ENCODE peak calls at places on chromosome X, in four cellular contexts. P is GM12878, X is HepG2, I is K562. R is an unnamed sample.

GRCh38 chrX:131752493-131753198 is 208.8 kb downstream of the OR13H1 start:
- DNase-seq in X (no peak), I (no peak), P (peak), R (no peak)

GRCh38 chrX:24146283-24146865 is 3.2 kb upstream of the ZFX start:
- DNase-seq in I (no peak), X (no peak), P (no peak), R (no peak)

GRCh38 chrX:106247162-106247561 is 79.1 kb downstream of the PWWP3B start:
- DNase-seq in P (no peak), X (no peak), I (no peak), R (no peak)

GRCh38 chrX:10173331-10173900 is 16.6 kb downstream of the CLCN4 start:
- DNase-seq in P (no peak), I (peak), X (no peak), R (peak)

GRCh38 chrX:108271397-108271787 is 166.8 kb downstream of the COL4A6 start:
- DNase-seq in P (no peak), I (no peak), X (no peak), R (no peak)

GRCh38 chrX:113392355-113392754 is 551.7 kb upstream of the AMOT start:
- DNase-seq in P (no peak), I (no peak), X (no peak), R (no peak)

GRCh38 chrX:7263961-7264360 is 116.0 kb upstream of the PUDP start:
- DNase-seq in X (no peak), P (no peak), I (no peak), R (no peak)

GRCh38 chrX:86148594-86148993 is 343 bp downstream of the DACH2 start:
- DNase-seq in I (no peak), X (no peak), P (no peak), R (peak)

GRCh38 chrX:116873678-116874077 is 410.9 kb upstream of the CT83 start:
- DNase-seq in P (no peak), X (no peak), I (no peak), R (no peak)

GRCh38 chrX:104013158-104013557 is 350 bp downstream of the H2BW1 start:
- DNase-seq in X (no peak), I (no peak), P (no peak), R (no peak)

GRCh38 chrX:110145854-110146253 is 142.9 kb downstream of the TMEM164 start:
- DNase-seq in P (no peak), I (peak), X (no peak), R (peak)

GRCh38 chrX:54089191-54089590 is 44.9 kb upstream of the PHF8 start:
- DNase-seq in P (no peak), I (no peak), X (no peak), R (no peak)

GRCh38 chrX:22060952-22061351 is 28.8 kb downstream of the PHEX start:
- DNase-seq in I (no peak), P (no peak), X (no peak), R (no peak)

GRCh38 chrX:130378008-130378669 is 7.3 kb downstream of the GPR119 start:
- DNase-seq in X (no peak), I (no peak), P (no peak), R (no peak)

GRCh38 chrX:39174761-39175417 is 373.6 kb downstream of the MID1IP1 start:
- DNase-seq in I (no peak), X (no peak), P (no peak), R (no peak)

GRCh38 chrX:3748052-3748559 is 34.7 kb upstream of the PRKX start:
- DNase-seq in X (no peak), P (no peak), I (no peak), R (no peak)

GRCh38 chrX:131025336-131025735 is 32.8 kb upstream of the ARHGAP36 start:
- DNase-seq in P (no peak), I (no peak), X (peak), R (no peak)

GRCh38 chrX:56729152-56729557 is at the start of gene NBDY:
- DNase-seq in X (no peak), I (peak), P (no peak), R (peak)

GRCh38 chrX:43643662-43644061 is 12.4 kb upstream of the MAOA start:
- DNase-seq in I (no peak), X (no peak), P (no peak), R (no peak)

GRCh38 chrX:150436200-150436599 is 73.1 kb downstream of the MAMLD1 start:
- DNase-seq in P (no peak), X (no peak), I (no peak), R (no peak)

GRCh38 chrX:14420876-14421275 is 108.5 kb upstream of the GLRA2 start:
- DNase-seq in I (no peak), P (no peak), X (no peak), R (no peak)

GRCh38 chrX:65920620-65921019 is 119.3 kb downstream of the VSIG4 start:
- DNase-seq in P (no peak), I (no peak), X (no peak), R (no peak)

GRCh38 chrX:109472939-109473713 is 8.8 kb downstream of the GUCY2F start:
- DNase-seq in I (no peak), X (peak), P (no peak), R (peak)

GRCh38 chrX:111641969-111642368 is 39.0 kb upstream of the ALG13 start:
- DNase-seq in I (no peak), P (no peak), X (no peak), R (no peak)

GRCh38 chrX:133531012-133531411 is 115.7 kb upstream of the GPC4 start:
- DNase-seq in X (no peak), P (no peak), I (no peak), R (no peak)

GRCh38 chrX:141760761-141761160 is 62.2 kb upstream of the SPANXD start:
- DNase-seq in I (no peak), X (no peak), P (no peak), R (no peak)

GRCh38 chrX:68571292-68572256 is 72.7 kb downstream of the YIPF6 start:
- DNase-seq in P (peak), I (peak), X (no peak), R (no peak)

GRCh38 chrX:146278381-146278780 is 460.8 kb downstream of the SLITRK2 start:
- DNase-seq in P (no peak), I (no peak), X (no peak), R (no peak)

GRCh38 chrX:25020391-25021131 is 4.8 kb upstream of the ARX start:
- DNase-seq in I (peak), P (no peak), X (no peak), R (peak)

GRCh38 chrX:17030092-17030491 is 83.6 kb downstream of the REPS2 start:
- DNase-seq in X (no peak), I (no peak), P (no peak), R (no peak)

GRCh38 chrX:109629310-109629709 is 4.3 kb upstream of the KCNE5 start:
- DNase-seq in I (no peak), P (no peak), X (no peak), R (no peak)

GRCh38 chrX:69088171-69088938 is 76.9 kb downstream of the PJA1 start:
- DNase-seq in X (no peak), P (no peak), I (no peak), R (no peak)

GRCh38 chrX:66255359-66255967 is 91.4 kb downstream of the HEPH start:
- DNase-seq in I (no peak), P (no peak), X (no peak), R (no peak)

GRCh38 chrX:15908891-15909290 is 54.3 kb upstream of the AP1S2 start:
- DNase-seq in I (no peak), X (peak), P (no peak), R (no peak)

GRCh38 chrX:12319012-12319519 is 180.8 kb downstream of the FRMPD4 start:
- DNase-seq in I (no peak), P (no peak), X (no peak), R (no peak)

GRCh38 chrX:3312109-3312508 is 34.3 kb downstream of the MXRA5 start:
- DNase-seq in I (no peak), P (no peak), X (no peak), R (no peak)

GRCh38 chrX:28177202-28177601 is 196.0 kb upstream of the DCAF8L1 start:
- DNase-seq in P (no peak), X (no peak), I (no peak), R (peak)

GRCh38 chrX:107526141-107526540 is 76.7 kb downstream of the FRMPD3 start:
- DNase-seq in X (no peak), P (no peak), I (no peak), R (no peak)

GRCh38 chrX:54492340-54492739 is 3.7 kb downstream of the FGD1 start:
- DNase-seq in P (no peak), X (no peak), I (no peak), R (no peak)

GRCh38 chrX:102767287-102767686 is 46.7 kb downstream of the GPRASP3 start:
- DNase-seq in X (no peak), I (no peak), P (no peak), R (no peak)

GRCh38 chrX:102768984-102769761 is 48.6 kb downstream of the GPRASP3 start:
- DNase-seq in P (peak), X (peak), I (peak), R (peak)

GRCh38 chrX:102765217-102765616 is 44.7 kb downstream of the GPRASP3 start:
- DNase-seq in P (no peak), X (no peak), I (no peak), R (no peak)

GRCh38 chrX:102765794-102766193 is 45.3 kb downstream of the GPRASP3 start:
- DNase-seq in P (no peak), X (no peak), I (no peak), R (no peak)
- TF ChIP-seq FOXM1 in P (no peak), X (no peak), I (no peak), R (no peak)

GRCh38 chrX:120022763-120023162 is 54.7 kb downstream of the RHOXF2B start:
- DNase-seq in P (no peak), I (no peak), X (no peak), R (no peak)

GRCh38 chrX:120023259-120023658 is 54.2 kb downstream of the RHOXF2B start:
- DNase-seq in I (no peak), X (no peak), P (no peak), R (no peak)

GRCh38 chrX:120016068-120016441 is 61.4 kb downstream of the RHOXF2B start:
- DNase-seq in I (no peak), X (no peak), P (no peak), R (no peak)

GRCh38 chrX:120020305-120020704 is 57.2 kb downstream of the RHOXF2B start:
- DNase-seq in I (no peak), X (no peak), P (no peak), R (no peak)

DNA sequence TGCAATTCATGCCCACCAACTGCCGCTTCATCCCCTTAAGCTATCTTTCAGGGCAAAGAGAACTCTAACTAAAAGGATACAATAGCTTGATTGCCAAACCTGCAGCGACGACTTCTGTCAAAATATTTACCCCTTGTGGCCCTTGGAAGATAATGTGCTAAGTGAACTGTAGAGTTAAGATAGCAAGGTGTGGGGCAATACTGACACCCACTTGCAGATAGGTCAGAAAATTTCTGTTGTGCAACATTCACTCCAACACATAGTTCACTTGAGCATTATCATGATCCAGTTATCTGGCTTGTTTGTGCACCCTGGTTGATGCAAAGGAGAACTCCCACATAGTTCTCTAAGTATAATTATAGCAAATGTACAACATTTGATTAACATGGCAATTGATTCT is 55.6 kb downstream of the RHOXF2B start:
- DNase-seq in X (peak), P (no peak), I (peak), R (no peak)
- TF ChIP-seq BHLHE40 in X (no peak), P (no peak), I (no peak), R (no peak)

DNA sequence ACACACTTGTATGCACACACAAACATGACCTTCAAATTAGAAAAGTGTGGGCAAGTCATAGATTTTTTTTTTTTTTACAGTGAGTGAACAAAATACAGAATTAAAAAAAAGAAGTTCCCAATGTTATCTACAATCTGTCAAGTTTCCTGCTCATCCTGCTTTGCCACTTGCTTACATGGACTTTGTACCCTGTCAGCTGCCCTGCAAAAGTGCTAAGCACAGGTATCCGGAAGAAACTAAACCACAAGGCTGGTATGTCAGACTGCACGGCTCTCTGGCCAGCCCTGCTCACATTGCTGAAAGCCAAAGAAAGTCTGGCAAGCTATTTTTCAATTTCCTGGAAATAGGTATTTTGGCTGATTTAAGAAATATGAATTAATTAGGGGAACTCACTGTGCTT is 38.9 kb upstream of the BCLAF3 start:
- DNase-seq in P (peak), X (peak), I (no peak), R (no peak)
- TF ChIP-seq FOXM1 in P (no peak), X (no peak), I (no peak), R (no peak)

DNA sequence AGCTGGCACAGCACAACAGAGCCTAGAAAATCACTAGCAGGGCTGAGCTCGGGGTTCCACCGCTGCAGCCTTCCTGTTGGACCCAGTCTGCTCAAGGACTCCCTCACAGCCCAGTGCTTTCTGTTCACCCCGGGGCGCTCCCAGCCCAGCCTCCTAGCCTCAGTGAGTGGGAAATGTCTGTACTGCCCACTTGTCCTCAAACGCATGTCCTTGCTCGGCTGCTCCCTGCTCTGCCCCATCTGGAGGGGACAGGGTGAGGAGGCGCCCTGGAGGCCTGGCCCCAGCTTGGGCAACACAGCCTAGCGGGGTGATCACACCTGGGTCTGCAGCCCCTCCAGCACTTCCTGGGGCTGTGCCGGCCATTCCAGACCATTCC is 11.9 kb upstream of the CCNQ start:
- DNase-seq in X (no peak), I (no peak), P (no peak), R (no peak)
- TF ChIP-seq BHLHE40 in X (no peak), I (no peak), P (no peak), R (no peak)

GRCh38 chrX:119015407-119016242 is 41.2 kb downstream of the LONRF3 start:
- DNase-seq in X (no peak), P (peak), I (no peak), R (no peak)
- TF ChIP-seq FOXM1 in X (no peak), P (no peak), I (no peak), R (no peak)

DNA sequence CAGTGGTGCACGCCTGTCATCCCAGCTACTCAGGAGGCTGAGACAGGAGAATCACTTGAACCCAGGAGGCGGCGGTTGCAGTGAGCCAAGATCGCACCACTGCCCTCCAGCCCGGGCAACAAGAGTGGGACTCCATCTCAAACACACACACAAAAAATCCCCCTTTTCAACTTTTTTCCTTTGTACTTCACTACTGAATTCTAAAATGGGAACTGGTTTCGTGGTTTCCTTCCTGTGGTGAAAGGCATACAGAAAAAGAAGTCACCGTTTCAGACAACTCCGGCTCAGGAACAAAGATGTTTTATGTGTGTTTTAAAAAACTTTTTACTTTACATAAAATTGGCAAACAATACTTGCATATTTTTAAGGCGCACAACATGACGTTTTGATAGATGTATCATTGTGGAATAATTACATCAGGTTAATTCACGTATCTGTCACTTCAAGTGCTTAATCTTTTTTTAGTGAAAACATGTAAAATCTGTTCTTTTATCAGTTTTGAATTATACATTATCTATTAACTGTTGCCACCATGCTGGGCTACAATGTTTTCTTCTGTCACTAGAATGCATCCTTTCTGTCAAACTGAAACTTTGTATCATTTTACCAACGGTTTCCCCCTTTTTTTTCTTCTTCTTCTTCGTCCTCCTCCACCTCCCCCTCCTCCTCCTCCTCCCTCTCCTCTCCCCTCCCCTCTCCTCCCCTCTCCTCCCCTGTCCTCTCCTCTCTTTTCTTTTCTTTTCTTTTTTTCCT is 186.0 kb downstream of the CRLF2 start:
- DNase-seq in I (no peak), X (no peak), P (peak), R (no peak)
- TF ChIP-seq BHLHE40 in I (no peak), X (no peak), P (no peak), R (no peak)

GRCh38 chrX:52265713-52266112 is 81.0 kb downstream of the MAGED4 start:
- DNase-seq in X (no peak), P (no peak), I (no peak), R (no peak)

GRCh38 chrX:52270453-52271116 is 85.9 kb downstream of the MAGED4 start:
- DNase-seq in X (no peak), P (no peak), I (no peak), R (no peak)

GRCh38 chrX:52271212-52271611 is 86.5 kb downstream of the MAGED4 start:
- DNase-seq in P (no peak), I (no peak), X (no peak), R (no peak)
- TF ChIP-seq FOXM1 in P (no peak), I (no peak), X (no peak), R (no peak)